ENCODE peak calls at places on chromosomes 12 and 14, in four cellular contexts. H, M, N and C are unnamed samples.

GRCh38 chr14:51131516-51131915 is 36.6 kb upstream of the TRIM9 start:
- DNase-seq in M (no peak), N (no peak), H (no peak), C (no peak)

GRCh38 chr12:1827806-1828805 is 7.7 kb downstream of the LRTM2 start:
- DNase-seq in N (no peak), H (no peak), M (no peak), C (no peak)

GRCh38 chr12:77625441-77625840 is 205.3 kb upstream of the NAV3 start:
- DNase-seq in N (no peak), M (no peak), H (peak), C (peak)

GRCh38 chr12:6684609-6685008 is 4.6 kb downstream of the ZNF384 start:
- DNase-seq in N (no peak), H (peak), M (peak), C (no peak)

GRCh38 chr12:93786669-93787397 is 109.7 kb downstream of the CRADD start:
- DNase-seq in M (no peak), N (no peak), H (no peak), C (no peak)

GRCh38 chr12:42143401-42144173 is 1.1 kb downstream of the GXYLT1 start:
- DNase-seq in M (peak), N (no peak), H (peak), C (no peak)

GRCh38 chr12:85865905-85866304 is 8.2 kb upstream of the NTS start:
- DNase-seq in M (no peak), N (no peak), H (no peak), C (no peak)

GRCh38 chr12:130526813-130527212 is 189.1 kb downstream of the PIWIL1 start:
- DNase-seq in H (peak), M (no peak), N (peak), C (no peak)

GRCh38 chr14:81256289-81256960 is 35.7 kb upstream of the GTF2A1 start:
- DNase-seq in M (no peak), H (no peak), N (no peak), C (no peak)

GRCh38 chr12:39236994-39237393 is 205.9 kb downstream of the KIF21A start:
- DNase-seq in N (no peak), M (no peak), H (peak), C (no peak)

GRCh38 chr14:90545431-90545830 is 148.6 kb downstream of the CALM1 start:
- DNase-seq in H (no peak), N (no peak), M (no peak), C (no peak)

GRCh38 chr14:99803803-99804202 is 10.6 kb downstream of the EML1 start:
- DNase-seq in N (no peak), M (no peak), H (no peak), C (no peak)
- H3K4me3 ChIP-seq in N (no peak), M (no peak), H (no peak), C (no peak)

GRCh38 chr14:104582649-104583048 is 3.1 kb downstream of the C14orf180 start:
- DNase-seq in H (peak), M (no peak), N (no peak), C (no peak)

GRCh38 chr14:104580961-104581360 is 1.4 kb downstream of the C14orf180 start:
- DNase-seq in M (no peak), H (peak), N (no peak), C (no peak)

GRCh38 chr14:104582005-104582404 is 2.4 kb downstream of the C14orf180 start:
- DNase-seq in H (no peak), M (no peak), N (no peak), C (no peak)

GRCh38 chr14:104579507-104579906 is at the start of gene C14orf180:
- DNase-seq in M (no peak), H (no peak), N (no peak), C (no peak)

GRCh38 chr14:104581521-104581920 is 2.0 kb downstream of the C14orf180 start:
- DNase-seq in M (no peak), H (no peak), N (no peak), C (no peak)
- H3K4me3 ChIP-seq in M (no peak), H (no peak), N (no peak), C (no peak)

DNA sequence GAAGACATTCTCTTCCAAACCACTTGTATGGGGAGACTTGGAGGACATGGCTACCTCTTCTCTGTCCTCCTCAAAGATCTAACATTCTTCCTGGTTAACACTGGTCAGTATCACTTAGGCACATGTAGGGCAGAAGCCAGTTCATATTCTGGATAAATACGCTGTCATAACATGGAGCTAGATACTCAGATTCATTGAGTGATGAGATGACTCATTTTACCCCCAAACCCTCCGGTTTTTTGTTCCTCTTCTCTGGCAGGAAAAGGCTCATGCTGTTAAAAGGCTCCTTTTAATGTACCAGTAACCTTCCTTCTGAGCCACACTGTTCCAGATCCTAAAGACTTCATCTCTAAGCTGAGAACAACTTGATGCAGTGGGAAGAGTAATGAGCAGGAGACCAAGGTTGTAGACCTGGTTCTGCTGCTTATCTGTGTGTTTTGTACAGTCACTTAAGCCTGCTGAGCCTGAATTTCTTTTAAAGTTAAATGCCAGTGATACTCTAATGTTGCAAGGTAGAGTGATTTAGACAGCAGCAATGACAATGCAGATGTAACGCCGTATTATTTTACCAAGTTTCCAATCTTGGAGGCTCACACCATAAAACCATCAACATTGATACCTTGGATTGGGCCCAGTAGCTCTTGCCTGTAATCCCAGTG is 57.3 kb upstream of the ELK3 start:
- DNase-seq in M (no peak), H (no peak), N (no peak), C (no peak)
- H3K4me3 ChIP-seq in M (no peak), H (no peak), N (no peak), C (no peak)

GRCh38 chr14:22976620-22977433 is 5.5 kb downstream of the AJUBA start:
- DNase-seq in H (peak), M (peak), N (no peak), C (no peak)
- H3K4me3 ChIP-seq in H (no peak), M (no peak), N (no peak), C (no peak)

GRCh38 chr12:12491634-12492033 is 71.0 kb downstream of the DUSP16 start:
- DNase-seq in M (no peak), N (no peak), H (no peak), C (no peak)
- H3K4me3 ChIP-seq in M (no peak), N (no peak), H (no peak), C (no peak)

DNA sequence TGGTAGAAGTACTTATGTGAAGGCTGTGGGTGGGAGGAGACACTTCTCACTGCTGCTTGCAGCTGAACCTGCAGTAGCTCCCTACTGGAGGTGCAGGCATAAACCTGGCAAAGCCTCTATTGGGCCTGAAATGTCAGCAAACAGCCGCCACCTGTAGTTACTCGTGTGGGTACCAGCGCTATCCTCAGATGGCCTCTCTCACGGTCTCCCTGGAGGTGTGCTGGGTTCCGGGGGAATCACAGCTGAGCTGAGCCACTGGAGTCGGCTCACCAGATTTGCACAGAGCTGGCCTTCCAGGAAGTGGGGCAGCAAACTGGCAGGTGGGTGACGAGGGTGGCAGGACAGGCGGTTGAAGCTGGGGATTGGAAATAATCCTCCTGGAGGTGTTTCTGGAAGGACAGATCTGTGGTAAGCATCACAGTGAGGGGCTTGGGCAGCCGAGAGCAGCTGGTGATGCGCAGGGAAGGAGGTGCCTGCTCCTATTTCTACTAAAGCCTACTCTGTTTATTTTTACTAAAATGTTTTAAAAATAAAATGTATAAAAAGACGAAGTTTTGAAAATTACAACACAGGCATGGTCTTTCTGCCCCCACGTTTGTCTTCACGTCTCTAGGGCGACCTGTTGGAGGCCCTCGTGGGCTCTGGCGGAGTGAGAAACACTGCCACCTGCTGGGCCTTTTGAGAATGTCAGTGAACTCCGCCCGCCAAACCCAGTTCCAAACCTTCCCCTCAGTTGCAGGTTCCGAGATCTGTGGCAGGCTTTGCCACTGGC is 67.8 kb upstream of the PLEKHG3 start:
- DNase-seq in M (peak), H (peak), N (peak), C (no peak)
- H3K4me3 ChIP-seq in M (no peak), H (no peak), N (no peak), C (no peak)

DNA sequence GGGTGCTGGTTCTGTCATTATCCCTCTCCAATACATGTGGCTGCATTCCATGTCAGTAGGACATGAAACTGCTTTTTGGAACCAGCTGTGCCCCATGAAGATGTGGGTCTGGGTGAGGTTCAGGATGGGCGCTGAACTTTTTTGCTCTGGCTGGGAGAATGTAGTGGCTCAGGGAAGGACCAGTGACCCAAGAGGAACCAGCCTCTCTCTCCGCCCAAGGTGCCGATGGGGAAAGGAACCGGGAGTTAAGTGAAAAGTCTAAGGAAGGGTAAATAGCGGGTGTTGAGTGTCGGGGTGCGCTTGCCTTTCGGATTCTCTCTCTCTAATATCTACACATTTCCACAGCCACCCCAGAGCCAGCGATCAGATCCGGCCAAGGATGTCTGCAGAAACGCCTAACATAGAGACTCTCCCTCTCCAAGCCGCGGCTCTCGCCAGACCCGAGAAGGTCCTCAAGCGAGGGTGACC is 7.8 kb downstream of the ARHGEF25 start:
- DNase-seq in H (no peak), M (no peak), N (no peak), C (no peak)
- H3K4me3 ChIP-seq in H (no peak), M (no peak), N (peak), C (no peak)